ENCODE peak calls at places on chromosomes 4 and X, in six cellular contexts. C is heart right ventricle, V is lower lobe of right lung, M is WERI-Rb-1, A is astrocyte of the spinal cord, Q is HepG2. P is an unnamed sample.

GRCh38 chr4:74541611-74542177 is 96.8 kb downstream of the AREG start:
- DNase-seq in Q (no peak), M (no peak), A (no peak), C (no peak), V (no peak), P (no peak)

GRCh38 chr4:159463235-159463634 is 360.4 kb downstream of the RAPGEF2 start:
- DNase-seq in M (no peak), V (no peak), A (no peak), C (no peak), Q (no peak), P (no peak)

GRCh38 chrX:2696698-2697215 is 5.7 kb downstream of the CD99 start:
- DNase-seq in V (no peak), Q (no peak), C (no peak), A (peak), M (no peak), P (peak)

GRCh38 chr4:62118558-62118957 is 918.4 kb downstream of the ADGRL3 start:
- DNase-seq in M (no peak), A (no peak), Q (no peak), C (no peak), V (no peak), P (no peak)

GRCh38 chr4:105149771-105150170 is 3.1 kb downstream of the TET2 start:
- DNase-seq in M (no peak), A (no peak), C (no peak), V (no peak), Q (no peak), P (no peak)

GRCh38 chrX:110425222-110425621 is 66.6 kb downstream of the RTL9 start:
- DNase-seq in M (no peak), Q (no peak), C (no peak), A (no peak), V (no peak), P (no peak)

GRCh38 chrX:119042040-119042439 is 30.8 kb upstream of the CT47C1 start:
- DNase-seq in A (no peak), V (no peak), M (no peak), C (no peak), Q (no peak), P (no peak)

GRCh38 chr4:74033721-74034120 is 4.8 kb downstream of the CXCL3 start:
- DNase-seq in Q (no peak), C (no peak), V (no peak), M (no peak), A (no peak), P (no peak)

GRCh38 chrX:110853610-110854009 is 58.0 kb upstream of the CHRDL1 start:
- DNase-seq in Q (no peak), A (peak), C (no peak), V (no peak), M (peak), P (peak)

GRCh38 chr4:76579596-76580375 is 144.8 kb downstream of the SHROOM3 start:
- DNase-seq in M (no peak), Q (no peak), V (no peak), A (no peak), C (no peak), P (no peak)

GRCh38 chr4:93396274-93396673 is 432.3 kb upstream of the ATOH1 start:
- DNase-seq in V (no peak), Q (no peak), C (no peak), A (peak), M (no peak), P (no peak)

GRCh38 chrX:101260435-101260834 is 30.7 kb downstream of the TAF7L start:
- DNase-seq in M (peak), V (no peak), C (no peak), A (no peak), Q (peak), P (no peak)

GRCh38 chrX:120514236-120514635 is 45.1 kb upstream of the LAMP2 start:
- DNase-seq in V (no peak), Q (peak), C (no peak), M (no peak), A (peak), P (no peak)

GRCh38 chr4:74631338-74631737 is 163.0 kb downstream of the BTC start:
- DNase-seq in M (no peak), V (no peak), Q (no peak), A (no peak), C (no peak), P (no peak)

GRCh38 chr4:5660185-5660584 is 48.2 kb downstream of the EVC2 start:
- DNase-seq in A (no peak), M (no peak), C (no peak), Q (no peak), V (no peak), P (no peak)

GRCh38 chr4:85591361-85592098 is 116.6 kb downstream of the ARHGAP24 start:
- DNase-seq in C (no peak), Q (no peak), M (no peak), A (no peak), V (no peak), P (no peak)

GRCh38 chrX:73850124-73851013 is 287.4 kb downstream of the CHIC1 start:
- DNase-seq in C (no peak), M (no peak), Q (peak), V (no peak), A (peak), P (peak)

GRCh38 chr4:173490817-173491518 is 39.1 kb downstream of the HAND2 start:
- DNase-seq in M (no peak), C (no peak), A (peak), Q (peak), V (no peak), P (no peak)

GRCh38 chr4:147782087-147782781 is 50.3 kb downstream of the ARHGAP10 start:
- DNase-seq in V (no peak), A (peak), C (no peak), Q (no peak), M (no peak), P (peak)

DNA sequence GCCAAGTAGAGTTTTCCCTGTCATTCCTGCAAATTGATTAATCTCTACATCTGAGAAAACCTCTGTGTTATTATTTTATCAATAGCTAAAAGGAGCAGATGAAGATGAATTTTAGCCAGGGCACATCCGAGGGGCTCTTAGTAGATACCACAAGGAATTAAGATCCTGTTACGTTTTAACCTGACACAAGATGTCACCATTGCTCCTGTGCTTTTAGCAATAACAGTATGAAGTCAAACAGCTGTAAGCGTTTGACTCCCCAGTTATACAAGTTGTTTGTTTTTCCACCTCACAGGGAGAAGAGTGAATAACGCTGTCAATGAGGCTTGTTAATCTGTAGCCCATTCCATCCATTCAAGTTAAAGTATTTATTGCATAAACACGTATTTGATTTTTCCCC is 76.0 kb upstream of the AP1S2 start:
- DNase-seq in C (no peak), M (no peak), V (no peak), Q (no peak), A (peak), P (peak)
- TF ChIP-seq CTCF in C (peak), M (no peak), V (no peak), Q (no peak), A (peak), P (peak)

DNA sequence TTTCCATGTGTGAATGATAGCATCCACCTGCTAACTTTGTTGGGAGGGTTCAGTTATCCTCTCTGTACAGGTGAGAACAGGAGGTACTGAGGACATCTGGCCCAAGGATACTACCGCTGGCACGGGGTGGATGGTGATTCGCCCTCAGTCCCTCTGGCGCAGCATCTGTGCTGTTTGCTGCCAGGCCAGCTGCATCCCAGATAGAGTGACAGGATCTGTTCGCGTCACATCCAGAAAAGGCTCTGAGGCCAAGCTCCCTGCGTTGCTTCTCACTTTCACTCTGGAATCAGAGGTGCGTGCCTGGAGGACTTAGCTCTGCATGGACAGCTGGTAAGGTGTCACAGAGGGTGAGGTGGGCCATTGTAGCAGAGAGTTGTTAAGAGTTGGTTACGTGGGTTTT is 95.4 kb downstream of the TBL1X start:
- DNase-seq in Q (no peak), A (no peak), C (no peak), V (no peak), M (no peak), P (no peak)
- H3K4me3 ChIP-seq in Q (no peak), A (no peak), C (no peak), V (no peak), M (no peak), P (no peak)

GRCh38 chr4:40840985-40841571 is 91.3 kb downstream of the NSUN7 start:
- DNase-seq in A (peak), M (peak), V (peak), C (peak), Q (peak), P (no peak)

GRCh38 chr4:40837094-40837870 is 87.5 kb downstream of the NSUN7 start:
- DNase-seq in M (no peak), Q (no peak), A (no peak), C (peak), V (no peak), P (peak)

GRCh38 chr4:40840255-40840984 is 90.7 kb downstream of the NSUN7 start:
- DNase-seq in V (no peak), A (no peak), C (no peak), M (no peak), Q (no peak), P (no peak)

GRCh38 chr4:40842318-40842717 is 92.6 kb downstream of the NSUN7 start:
- DNase-seq in A (no peak), Q (no peak), M (no peak), C (no peak), V (no peak), P (peak)

GRCh38 chr4:40838742-40839141 is 89.0 kb downstream of the NSUN7 start:
- DNase-seq in A (no peak), V (no peak), C (no peak), Q (no peak), M (no peak), P (no peak)
- TF ChIP-seq CTCF in A (peak), V (no peak), C (no peak), Q (no peak), M (no peak), P (no peak)

DNA sequence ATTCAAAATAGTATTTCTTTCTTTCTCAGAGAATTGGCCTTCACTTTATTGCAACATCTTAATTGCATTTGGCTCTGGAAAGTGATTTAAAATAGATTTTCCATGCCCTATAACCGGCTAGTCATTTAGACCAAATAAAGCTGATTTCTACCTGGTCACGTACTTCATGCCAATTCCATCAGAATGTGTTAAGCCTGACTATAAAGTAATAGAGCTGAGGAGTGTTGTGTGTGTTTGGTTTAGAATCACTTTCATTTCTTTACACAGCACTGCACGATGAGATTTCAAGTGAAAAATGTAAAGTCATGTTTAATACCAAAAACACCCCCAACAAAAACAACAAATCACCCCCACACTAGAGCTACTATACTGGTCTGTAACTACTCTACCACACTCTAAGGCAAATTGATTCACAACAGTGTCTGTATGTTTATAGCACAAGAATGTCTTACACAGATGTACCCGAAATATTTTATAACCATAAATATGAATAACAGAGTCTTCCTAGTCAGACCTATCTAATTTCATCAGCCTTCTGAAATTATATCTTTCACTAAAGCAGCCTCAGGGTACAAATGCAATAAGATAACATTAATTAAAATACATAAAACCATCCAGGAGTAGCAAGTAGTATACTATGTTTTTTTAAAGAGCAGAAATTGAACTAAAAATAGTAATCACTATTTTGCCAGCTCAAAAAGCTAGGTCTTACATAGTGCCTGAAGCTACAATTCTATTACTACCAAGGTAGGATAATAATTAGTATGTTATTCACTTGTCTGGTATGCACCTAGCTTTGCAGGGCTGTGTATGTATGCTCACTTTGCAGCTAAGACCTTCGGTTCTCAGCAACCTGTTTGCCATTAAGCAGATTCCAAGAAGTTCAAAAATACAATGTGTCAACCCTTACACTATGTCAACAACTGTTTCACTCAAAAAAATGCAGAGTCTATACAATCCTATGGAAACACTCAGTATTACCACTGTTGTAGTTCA is 28.4 kb downstream of the APBB2 start:
- DNase-seq in M (no peak), C (no peak), V (no peak), Q (no peak), A (no peak), P (no peak)
- H3K4me3 ChIP-seq in M (no peak), C (no peak), V (no peak), Q (no peak), A (no peak), P (no peak)

DNA sequence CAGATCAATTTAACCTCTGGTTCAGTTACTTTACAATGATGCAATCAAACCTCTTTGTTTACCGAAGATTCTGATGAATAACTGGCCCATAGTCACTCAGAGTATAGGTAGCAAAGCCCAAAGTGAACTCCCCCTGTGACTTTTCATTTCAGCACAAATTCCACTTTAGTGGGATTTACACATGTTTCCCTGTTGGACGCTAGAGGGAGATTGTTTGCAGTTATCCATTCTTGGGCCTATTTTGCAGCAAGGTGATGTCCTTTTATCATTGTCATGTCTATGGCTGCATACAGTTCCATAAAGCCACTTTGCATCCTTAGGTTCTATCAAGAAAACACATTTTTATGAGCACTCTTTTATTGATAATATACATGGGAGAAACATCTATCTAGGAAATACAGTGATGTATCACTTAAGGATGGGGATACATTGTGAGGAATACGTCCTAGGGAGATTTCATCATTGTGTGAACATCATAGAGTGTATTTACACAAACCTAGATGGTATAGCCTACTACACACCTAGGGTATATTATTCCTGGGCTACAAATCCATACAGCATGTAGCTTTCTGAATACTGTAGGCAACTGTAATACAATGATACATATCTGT is 14.5 kb upstream of the DKK2 start:
- DNase-seq in M (no peak), C (no peak), A (no peak), Q (peak), V (no peak), P (no peak)
- TF ChIP-seq CTCF in M (peak), C (peak), A (peak), Q (peak), V (peak), P (peak)

GRCh38 chr4:89307446-89308160 is at the start of gene GPRIN3:
- DNase-seq in V (peak), Q (no peak), M (peak), C (peak), A (peak), P (no peak)
- H3K4me3 ChIP-seq in V (peak), Q (peak), M (peak), C (peak), A (peak), P (peak)

DNA sequence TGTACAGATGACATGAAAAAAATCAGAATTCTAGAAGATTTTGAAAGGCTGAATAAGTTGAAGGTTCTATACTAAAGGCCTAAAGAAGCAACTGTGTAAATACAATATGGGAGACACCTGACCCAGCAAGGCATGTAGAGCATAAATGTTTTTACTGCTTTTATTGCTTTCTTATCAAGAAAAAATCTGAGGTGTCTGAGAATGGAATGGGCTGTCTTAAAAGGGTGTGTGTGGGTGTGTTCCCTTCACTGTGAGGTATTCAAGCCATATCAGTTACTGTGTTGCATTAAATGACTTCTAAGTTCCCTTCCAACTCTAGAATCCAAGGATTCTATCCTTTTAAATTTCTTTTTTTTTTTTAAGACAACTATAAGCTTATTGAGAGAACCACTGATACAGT is 15.8 kb downstream of the ATP8A1 start:
- DNase-seq in Q (no peak), V (no peak), C (no peak), A (no peak), M (no peak), P (no peak)
- TF ChIP-seq CTCF in Q (no peak), V (no peak), C (no peak), A (no peak), M (no peak), P (no peak)

DNA sequence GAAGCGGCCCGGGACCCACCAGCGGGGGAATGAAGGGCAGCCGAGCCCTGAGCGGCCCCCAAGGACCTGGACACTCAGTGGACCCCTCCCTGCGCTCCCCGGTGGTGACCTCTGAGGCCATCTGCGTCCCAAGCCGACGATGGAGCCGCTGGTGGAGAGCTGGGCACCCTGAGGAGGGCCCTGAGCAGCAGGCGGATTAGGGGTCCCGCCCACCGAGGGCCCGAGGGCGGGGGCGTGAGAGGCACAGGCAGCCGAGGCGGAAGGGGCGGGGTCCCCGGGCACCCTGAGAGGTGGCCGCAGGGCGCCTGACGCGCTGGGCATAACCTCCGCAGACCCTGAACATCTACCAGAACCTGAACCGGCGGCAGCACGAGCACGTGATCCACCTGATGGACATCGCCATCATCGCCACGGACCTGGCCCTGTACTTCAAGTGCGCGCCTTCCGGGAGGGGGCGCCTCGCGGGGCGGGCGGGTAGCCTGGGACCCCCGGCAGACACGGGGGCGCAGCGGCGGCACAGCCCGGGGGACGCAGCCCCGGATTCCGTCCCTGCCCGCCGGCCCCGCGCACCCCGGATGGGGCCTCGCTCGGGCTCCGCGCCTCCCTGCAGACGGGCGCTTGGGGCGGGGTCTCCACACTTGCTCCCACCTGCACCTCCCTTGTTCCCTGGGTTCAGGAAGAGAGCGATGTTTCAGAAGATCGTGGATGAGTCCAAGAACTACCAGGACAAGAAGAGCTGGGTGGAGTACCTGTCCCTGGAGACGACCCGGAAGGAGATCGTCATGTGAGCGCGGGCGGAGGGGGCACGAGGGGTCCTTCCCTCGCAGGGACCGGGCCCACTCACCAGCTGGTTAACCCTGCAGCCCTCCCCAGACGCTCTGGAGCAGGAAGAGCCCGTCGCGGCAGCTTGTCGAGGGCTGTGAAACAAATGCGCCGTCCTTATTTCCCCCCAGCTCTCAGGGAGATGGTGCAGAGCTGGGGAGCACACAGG is 10.3 kb downstream of the ATP5ME start:
- DNase-seq in A (no peak), V (peak), Q (no peak), C (peak), M (peak), P (no peak)
- H3K4me3 ChIP-seq in A (peak), V (peak), Q (peak), C (peak), M (peak), P (no peak)

DNA sequence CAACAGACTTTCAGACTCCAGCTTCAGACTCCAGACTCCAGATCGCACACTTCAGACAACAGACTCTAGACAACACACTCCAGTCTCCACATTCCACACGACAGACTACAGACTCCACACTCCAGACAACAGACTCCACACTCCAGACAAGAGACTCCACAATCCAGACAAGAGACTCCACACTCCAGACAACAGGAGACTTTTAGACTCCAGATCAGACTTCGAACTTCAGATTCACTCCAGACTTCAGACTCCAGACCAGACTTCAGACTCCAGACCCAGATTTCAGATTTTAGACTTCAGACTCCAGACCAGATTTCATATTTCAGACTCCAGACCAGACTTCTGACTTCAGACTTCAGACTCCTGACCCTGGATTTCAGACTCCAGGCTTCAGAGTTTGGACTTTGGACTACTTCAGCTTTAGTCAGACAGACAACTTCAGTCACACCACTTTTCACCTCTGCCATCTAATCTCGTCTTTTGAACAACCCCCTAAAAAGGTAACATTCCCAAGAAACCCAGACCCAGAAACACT is 29.0 kb upstream of the TLR2 start:
- DNase-seq in M (no peak), V (no peak), A (no peak), Q (peak), C (no peak), P (no peak)
- TF ChIP-seq CTCF in M (no peak), V (no peak), A (no peak), Q (no peak), C (no peak), P (no peak)

P was measured in LNCaP clone FGC.